ENCODE peak calls at places on chromosomes 12 and 14, in ten cellular contexts. B is NCI-H748 treated with DMSO at 0.1 percent for 48 hours; Y is astrocyte; G is EL; S is CD8-positive, alpha-beta memory T cell; A is PC-9; V is neural progenitor cell; K is MV-4-11; Z is uterus; P is SIG-M5. L is an unnamed sample.

GRCh38 chr12:50055831-50056628 is 1.4 kb upstream of the ASIC1 start:
- DNase-seq in S (peak), G (peak), K (peak), Z (no peak), V (peak), A (peak), Y (no peak), P (no peak), B (no peak), L (peak)

GRCh38 chr12:51980051-51980808 is 26.5 kb upstream of the TAMALIN start:
- DNase-seq in G (peak), B (peak), Y (no peak), P (no peak), K (peak), Z (peak), V (peak), A (peak), S (peak), L (peak)

GRCh38 chr14:39417014-39417413 is 15.2 kb downstream of the FBXO33 start:
- DNase-seq in P (no peak), K (no peak), B (no peak), Z (no peak), V (no peak), G (no peak), A (no peak), S (no peak), Y (no peak), L (no peak)

GRCh38 chr14:91302391-91302790 is 57.9 kb upstream of the GPR68 start:
- DNase-seq in G (no peak), A (no peak), Y (no peak), S (no peak), V (no peak), B (no peak), K (no peak), Z (no peak), P (no peak), L (no peak)

GRCh38 chr12:56629459-56630179 is 507 bp downstream of the BAZ2A start:
- DNase-seq in A (no peak), V (peak), Z (peak), S (peak), K (no peak), P (no peak), B (no peak), G (peak), Y (no peak), L (peak)

GRCh38 chr14:101007004-101007614 is 103.6 kb upstream of the RTL1 start:
- DNase-seq in A (no peak), K (no peak), S (no peak), P (no peak), G (no peak), B (no peak), Y (no peak), Z (peak), V (no peak), L (no peak)

GRCh38 chr14:95465358-95465757 is 51.1 kb downstream of the SYNE3 start:
- DNase-seq in K (no peak), V (no peak), P (no peak), B (no peak), A (no peak), Z (no peak), S (no peak), G (no peak), Y (no peak), L (no peak)

GRCh38 chr14:55583942-55584468 is 4.0 kb downstream of the KTN1 start:
- DNase-seq in P (no peak), V (no peak), S (no peak), B (no peak), G (no peak), A (no peak), Z (no peak), K (no peak), Y (no peak), L (no peak)

GRCh38 chr14:74263181-74263580 is 23.9 kb downstream of the VSX2 start:
- DNase-seq in K (no peak), Z (no peak), P (no peak), V (no peak), B (no peak), A (no peak), Y (no peak), S (no peak), G (no peak), L (peak)

GRCh38 chr14:23751591-23751990 is 115.4 kb downstream of the DHRS2 start:
- DNase-seq in G (peak), P (no peak), Y (no peak), S (no peak), A (no peak), B (no peak), K (no peak), Z (no peak), V (no peak), L (no peak)

GRCh38 chr12:75985566-75985965 is 46.0 kb downstream of the PHLDA1 start:
- DNase-seq in G (no peak), V (no peak), A (no peak), K (no peak), Z (no peak), S (no peak), Y (no peak), P (no peak), B (no peak), L (no peak)

GRCh38 chr14:101009531-101009930 is 106.0 kb upstream of the RTL1 start:
- DNase-seq in A (no peak), K (no peak), V (no peak), P (no peak), Z (peak), G (no peak), B (no peak), Y (no peak), S (no peak), L (no peak)

GRCh38 chr12:55626154-55626553 is 10.5 kb upstream of the OR10P1 start:
- DNase-seq in Y (no peak), V (no peak), B (no peak), Z (no peak), K (no peak), A (no peak), P (no peak), S (no peak), G (no peak), L (no peak)

GRCh38 chr14:99612065-99612736 is 8.2 kb upstream of the CCDC85C start:
- DNase-seq in Y (no peak), V (no peak), G (no peak), Z (no peak), A (no peak), S (no peak), B (peak), K (no peak), P (no peak), L (no peak)

GRCh38 chr12:106233011-106233410 is 14.8 kb downstream of the CKAP4 start:
- DNase-seq in K (no peak), S (no peak), V (no peak), Z (no peak), G (no peak), B (no peak), P (no peak), Y (no peak), A (no peak), L (no peak)

GRCh38 chr12:29581641-29582040 is 84.2 kb upstream of the OVCH1 start:
- DNase-seq in V (no peak), Z (no peak), K (no peak), B (no peak), Y (peak), A (no peak), P (no peak), G (peak), S (no peak), L (no peak)